ENCODE peak calls at places on chromosomes 11 and 22, in nine cellular contexts. W is Calu3, U is ovary, R is GM10248, D is GM12864, I is stomach, B is heart right ventricle, P is A549, A is lower lobe of right lung. H is an unnamed sample.

GRCh38 chr11:59550842-59551650 is 39.7 kb downstream of the OR4D9 start:
- DNase-seq in W (peak; percentile 75), A (peak; percentile 75), P (peak; percentile 95), D (peak; percentile 79), I (peak; percentile 76), B (peak; percentile 77), R (peak; percentile 39), U (peak; percentile 85), H (peak; percentile 57)

GRCh38 chr11:111801135-111801534 is 34.9 kb upstream of the PPP2R1B start:
- DNase-seq in U (no peak), A (no peak), P (no peak), R (no peak), W (peak; percentile 4), I (no peak), B (no peak), D (no peak), H (no peak)

GRCh38 chr22:23537421-23537820 is 42.7 kb downstream of the IGLL1 start:
- DNase-seq in B (no peak), I (no peak), R (no peak), U (peak; percentile 62), W (no peak), A (peak; percentile 20), P (no peak), D (no peak), H (no peak)

GRCh38 chr22:36881504-36882245 is 20.9 kb downstream of the NCF4 start:
- DNase-seq in I (no peak), R (no peak), W (no peak), U (no peak), B (no peak), P (no peak), D (no peak), A (no peak), H (no peak)

GRCh38 chr11:113681711-113682410 is 24.2 kb downstream of the TMPRSS5 start:
- DNase-seq in P (no peak), D (no peak), W (no peak), A (no peak), U (no peak), R (no peak), I (no peak), B (no peak), H (no peak)

GRCh38 chr11:72781313-72782080 is 12.3 kb downstream of the STARD10 start:
- DNase-seq in A (peak; percentile 64), D (no peak), P (no peak), I (peak; percentile 65), U (peak; percentile 53), W (peak; percentile 41), R (peak; percentile 83), B (no peak), H (no peak)

GRCh38 chr11:96015911-96016565 is 92.1 kb upstream of the MTMR2 start:
- DNase-seq in A (no peak), B (no peak), W (no peak), U (no peak), I (no peak), P (no peak), R (no peak), D (no peak), H (no peak)

GRCh38 chr11:2247496-2247895 is 22.9 kb downstream of the ASCL2 start:
- DNase-seq in P (no peak), A (no peak), R (no peak), U (no peak), D (no peak), B (no peak), I (no peak), W (no peak), H (no peak)

GRCh38 chr22:35978889-35979288 is 49.7 kb downstream of the RBFOX2 start:
- DNase-seq in B (no peak), D (no peak), W (no peak), R (no peak), U (no peak), I (no peak), P (no peak), A (no peak), H (no peak)

GRCh38 chr11:93908689-93909088 is 58.3 kb upstream of the VSTM5 start:
- DNase-seq in W (peak; percentile 2), R (no peak), U (no peak), A (no peak), B (no peak), D (no peak), P (peak; percentile 20), I (no peak), H (peak; percentile 82)

GRCh38 chr22:45842141-45842831 is 134.7 kb downstream of the WNT7B start:
- DNase-seq in B (no peak), A (no peak), I (no peak), U (no peak), R (no peak), P (no peak), W (no peak), D (no peak), H (peak; percentile 44)

GRCh38 chr11:104333977-104334376 is 170.0 kb upstream of the PDGFD start:
- DNase-seq in P (peak; percentile 34), I (no peak), U (no peak), D (no peak), A (no peak), B (no peak), W (no peak), R (no peak), H (no peak)

GRCh38 chr11:794766-795637 is 3.1 kb downstream of the SLC25A22 start:
- DNase-seq in U (peak; percentile 56), P (no peak), W (peak; percentile 42), B (no peak), A (no peak), R (no peak), I (peak; percentile 64), D (no peak), H (no peak)

GRCh38 chr11:18705651-18706281 is 7.2 kb downstream of the TMEM86A start:
- DNase-seq in B (no peak), P (no peak), W (no peak), D (no peak), A (peak; percentile 73), I (peak; percentile 35), R (no peak), U (peak; percentile 59), H (no peak)

GRCh38 chr22:50259302-50259701 is 2.2 kb downstream of the MAPK12 start:
- DNase-seq in A (no peak), U (no peak), W (no peak), I (no peak), R (no peak), D (no peak), B (no peak), P (no peak), H (no peak)

DNA sequence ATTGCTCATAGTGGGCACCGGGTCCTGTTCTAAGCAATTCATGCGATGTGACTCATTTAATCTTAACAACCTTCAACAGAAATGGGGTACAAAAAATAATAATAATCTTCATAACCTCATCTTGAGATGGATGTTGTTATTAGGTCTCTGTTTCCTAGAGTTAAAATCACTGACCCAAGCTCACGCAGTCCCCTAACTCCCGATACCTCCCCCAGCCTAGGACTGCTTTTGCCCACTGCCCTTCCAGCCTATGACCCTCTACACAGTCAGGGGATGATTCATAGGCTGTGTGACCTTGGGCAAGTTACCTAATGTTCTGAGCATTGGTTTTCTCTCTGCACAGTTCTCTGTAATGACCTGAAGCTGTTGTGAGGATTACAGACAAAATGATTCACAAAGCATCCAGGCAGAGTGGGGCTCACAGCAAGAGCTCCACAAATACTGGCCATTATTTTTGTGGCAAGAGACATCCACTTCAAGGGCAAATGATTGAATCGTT is 19.9 kb downstream of the MTFP1 start:
- DNase-seq in P (no peak), D (no peak), R (no peak), U (no peak), A (no peak), W (no peak), B (no peak), I (no peak), H (no peak)
- TF ChIP-seq CTCF in P (no peak), D (no peak), R (no peak), U (peak; percentile 24), A (no peak), W (peak; percentile 3), B (no peak), I (no peak), H (no peak)

DNA sequence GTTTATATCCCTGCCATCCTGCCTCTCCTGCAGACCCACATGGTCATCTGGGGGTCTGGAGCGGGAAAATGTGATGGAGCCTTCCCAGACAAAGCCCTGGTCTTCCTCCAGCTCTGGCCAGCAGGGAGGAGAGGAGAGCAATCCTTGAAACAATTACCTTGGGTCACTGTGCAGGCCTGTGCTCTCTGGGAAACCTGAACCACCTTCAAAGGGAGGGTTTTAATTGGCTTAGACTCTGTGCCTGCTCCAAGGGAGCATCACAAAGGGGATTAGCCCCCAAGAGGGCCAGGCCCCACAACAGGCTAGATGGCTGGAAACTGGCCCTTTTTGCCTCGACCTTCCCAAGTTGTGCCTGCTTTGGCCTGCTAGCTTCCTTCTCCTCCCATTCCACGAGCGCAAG is 351.9 kb downstream of the TENM4 start:
- DNase-seq in D (no peak), A (no peak), B (no peak), R (no peak), U (no peak), I (no peak), W (no peak), P (no peak), H (no peak)
- TF ChIP-seq CTCF in D (no peak), A (no peak), B (no peak), R (no peak), U (no peak), I (no peak), W (no peak), P (no peak), H (no peak)

GRCh38 chr11:15770798-15771414 is 585.4 kb downstream of the SOX6 start:
- DNase-seq in R (peak; percentile 33), A (peak; percentile 49), U (no peak), I (peak; percentile 37), D (no peak), B (peak; percentile 52), P (peak; percentile 36), W (peak; percentile 61), H (no peak)
- TF ChIP-seq CTCF in R (peak; percentile 55), A (peak; percentile 53), U (no peak), I (no peak), D (peak; percentile 73), B (peak; percentile 76), P (peak; percentile 33), W (no peak), H (peak; percentile 75)

GRCh38 chr11:121426476-121427454 is 25.3 kb upstream of the SORL1 start:
- DNase-seq in I (peak; percentile 56), U (peak; percentile 35), R (peak; percentile 68), A (peak; percentile 68), W (peak; percentile 16), P (no peak), D (no peak), B (peak; percentile 30), H (no peak)
- TF ChIP-seq CTCF in I (no peak), U (no peak), R (peak; percentile 37), A (no peak), W (no peak), P (no peak), D (peak; percentile 34), B (peak; percentile 26), H (no peak)

GRCh38 chr11:91997178-91997577 is 227.4 kb upstream of the FAT3 start:
- DNase-seq in P (no peak), A (no peak), U (no peak), R (no peak), I (no peak), D (no peak), B (no peak), W (no peak), H (no peak)
- TF ChIP-seq CTCF in P (no peak), A (no peak), U (no peak), R (no peak), I (no peak), D (no peak), B (no peak), W (no peak), H (no peak)